ENCODE peak calls at places on chromosomes 2 and 18, in six cellular contexts. K is adrenal gland, O is K562, M is A549, I is osteoblast, Z is PC-9. T is an unnamed sample.

GRCh38 chr2:20755132-20755800 is 67.6 kb downstream of the LDAH start:
- DNase-seq in K (no peak), O (no peak), M (no peak), I (no peak), Z (no peak), T (no peak)

GRCh38 chr2:84640386-84640785 is 124.1 kb downstream of the DNAH6 start:
- DNase-seq in K (no peak), O (no peak), M (no peak), I (no peak), Z (no peak), T (no peak)

GRCh38 chr2:143429932-143430331 is 300.7 kb downstream of the ARHGAP15 start:
- DNase-seq in K (no peak), O (no peak), M (no peak), I (no peak), Z (no peak), T (no peak)

GRCh38 chr2:239735829-239736357 is 289.2 kb downstream of the NDUFA10 start:
- DNase-seq in K (no peak), O (no peak), M (no peak), I (peak; percentile 70), Z (no peak), T (no peak)

GRCh38 chr2:8534729-8535397 is 147.0 kb upstream of the ID2 start:
- DNase-seq in K (peak; percentile 80), O (peak; percentile 31), M (no peak), I (peak; percentile 81), Z (no peak), T (peak; percentile 60)

GRCh38 chr2:165634855-165635254 is 159.2 kb downstream of the GALNT3 start:
- DNase-seq in K (peak; percentile 22), O (no peak), M (no peak), I (no peak), Z (no peak), T (no peak)

GRCh38 chr2:240189686-240190085 is 49.2 kb upstream of the OTOS start:
- DNase-seq in K (no peak), O (no peak), M (no peak), I (no peak), Z (no peak), T (no peak)

GRCh38 chr2:145752091-145752806 is 1232.3 kb upstream of the ZEB2 start:
- DNase-seq in K (peak; percentile 23), O (peak; percentile 38), M (peak; percentile 3), I (no peak), Z (peak; percentile 41), T (no peak)

GRCh38 chr2:179443175-179443574 is 178.5 kb upstream of the SESTD1 start:
- DNase-seq in K (no peak), O (no peak), M (no peak), I (peak; percentile 38), Z (no peak), T (no peak)

GRCh38 chr18:2304378-2305175 is 266.7 kb downstream of the METTL4 start:
- DNase-seq in K (no peak), O (no peak), M (no peak), I (no peak), Z (peak; percentile 29), T (no peak)

GRCh38 chr2:71861186-71862160 is 286.2 kb downstream of the CYP26B1 start:
- DNase-seq in K (no peak), O (no peak), M (no peak), I (no peak), Z (no peak), T (no peak)

GRCh38 chr2:145137211-145137610 is 617.3 kb upstream of the ZEB2 start:
- DNase-seq in K (no peak), O (no peak), M (no peak), I (no peak), Z (no peak), T (no peak)

GRCh38 chr2:85401844-85402243 is 8.3 kb downstream of the CAPG start:
- DNase-seq in K (no peak), O (no peak), M (no peak), I (peak; percentile 32), Z (no peak), T (no peak)

GRCh38 chr2:136214284-136214683 is 96.3 kb upstream of the CXCR4 start:
- DNase-seq in K (peak; percentile 68), O (no peak), M (no peak), I (no peak), Z (no peak), T (no peak)

GRCh38 chr2:136213836-136214235 is 95.9 kb upstream of the CXCR4 start:
- DNase-seq in K (no peak), O (no peak), M (no peak), I (no peak), Z (no peak), T (no peak)

GRCh38 chr2:136210822-136211221 is 92.9 kb upstream of the CXCR4 start:
- DNase-seq in K (no peak), O (no peak), M (no peak), I (no peak), Z (no peak), T (no peak)

GRCh38 chr2:136211671-136212070 is 93.7 kb upstream of the CXCR4 start:
- DNase-seq in K (no peak), O (no peak), M (no peak), I (no peak), Z (no peak), T (no peak)

DNA sequence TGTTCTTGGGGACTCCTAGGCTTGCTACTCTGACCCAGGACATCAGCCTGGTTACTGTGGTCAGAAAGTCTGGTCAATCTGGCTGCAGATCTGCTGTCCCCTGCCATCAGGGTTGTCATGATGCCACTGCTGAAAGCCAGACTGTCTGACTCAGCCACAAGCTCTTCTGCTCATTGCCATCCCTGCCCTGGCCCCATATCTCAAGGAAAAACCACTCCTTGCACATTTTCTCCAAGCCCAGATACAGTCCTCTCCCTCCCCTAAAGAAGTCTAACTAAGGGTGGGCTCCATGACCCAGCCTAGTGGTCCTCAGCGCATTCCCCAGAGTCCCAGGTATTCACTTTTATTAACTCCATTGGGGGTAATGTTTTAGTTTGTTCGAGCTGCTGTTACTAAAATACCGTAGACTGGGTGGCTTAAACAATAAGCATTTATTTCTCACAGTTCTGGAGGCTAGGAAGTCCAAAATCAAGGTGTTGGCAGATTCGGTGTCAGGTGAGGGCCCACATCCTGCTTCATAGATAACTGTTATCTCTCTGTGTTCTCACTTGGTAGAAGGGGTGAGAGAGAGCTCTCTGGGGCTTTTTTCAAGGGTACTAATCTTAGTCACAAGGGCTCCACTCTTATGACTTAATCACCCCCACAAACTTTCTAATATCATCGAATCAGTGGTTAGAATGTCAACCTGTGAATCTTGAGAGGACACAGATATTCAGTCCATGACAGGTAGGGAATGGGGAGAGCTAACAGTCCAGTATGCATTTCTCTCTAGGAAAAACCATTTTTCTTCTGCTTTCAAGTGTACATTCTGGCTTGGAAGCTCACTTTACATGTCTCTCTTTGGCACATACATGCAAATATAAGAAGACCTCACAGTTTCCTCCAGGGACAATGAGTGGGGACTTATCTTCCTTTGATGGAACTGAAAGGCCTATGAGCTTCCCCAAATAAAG is 94.8 kb upstream of the CXCR4 start:
- DNase-seq in K (no peak), O (no peak), M (no peak), I (no peak), Z (no peak), T (no peak)
- H3K4me1 ChIP-seq in K (peaks cover 24% of the 10 kb centered on the region), O (no peaks in the 10 kb centered on the region), M (no peaks in the 10 kb centered on the region), I (no peaks in the 10 kb centered on the region), Z (peaks cover 42% of the 10 kb centered on the region), T (no peaks in the 10 kb centered on the region)

GRCh38 chr18:63844254-63844653 is 43.3 kb upstream of the SERPINB2 start:
- DNase-seq in K (no peak), O (no peak), M (no peak), I (peak; percentile 35), Z (no peak), T (no peak)
- TF ChIP-seq CTCF in K (no peak), O (no peak), M (peak; percentile 43), I (peak; percentile 61), Z (peak; percentile 70), T (no peak)

GRCh38 chr2:173982918-173983317 is 17.7 kb upstream of the SP3 start:
- DNase-seq in K (no peak), O (no peak), M (no peak), I (no peak), Z (peak; percentile 40), T (no peak)
- H3K27ac ChIP-seq in K (no peak overlapping the region), O (no peak overlapping the region), M (peak overlapping the region; percentile 52), I (peak overlapping the region; percentile 49), Z (no peak overlapping the region), T (no peak overlapping the region)

GRCh38 chr18:11055721-11056120 is 93.6 kb downstream of the PIEZO2 start:
- DNase-seq in K (no peak), O (no peak), M (no peak), I (no peak), Z (no peak), T (no peak)
- H3K4me1 ChIP-seq in K (no peaks in the 10 kb centered on the region), O (no peaks in the 10 kb centered on the region), M (peaks cover 3% of the 10 kb centered on the region), I (no peaks in the 10 kb centered on the region), Z (no peaks in the 10 kb centered on the region), T (no peaks in the 10 kb centered on the region)

DNA sequence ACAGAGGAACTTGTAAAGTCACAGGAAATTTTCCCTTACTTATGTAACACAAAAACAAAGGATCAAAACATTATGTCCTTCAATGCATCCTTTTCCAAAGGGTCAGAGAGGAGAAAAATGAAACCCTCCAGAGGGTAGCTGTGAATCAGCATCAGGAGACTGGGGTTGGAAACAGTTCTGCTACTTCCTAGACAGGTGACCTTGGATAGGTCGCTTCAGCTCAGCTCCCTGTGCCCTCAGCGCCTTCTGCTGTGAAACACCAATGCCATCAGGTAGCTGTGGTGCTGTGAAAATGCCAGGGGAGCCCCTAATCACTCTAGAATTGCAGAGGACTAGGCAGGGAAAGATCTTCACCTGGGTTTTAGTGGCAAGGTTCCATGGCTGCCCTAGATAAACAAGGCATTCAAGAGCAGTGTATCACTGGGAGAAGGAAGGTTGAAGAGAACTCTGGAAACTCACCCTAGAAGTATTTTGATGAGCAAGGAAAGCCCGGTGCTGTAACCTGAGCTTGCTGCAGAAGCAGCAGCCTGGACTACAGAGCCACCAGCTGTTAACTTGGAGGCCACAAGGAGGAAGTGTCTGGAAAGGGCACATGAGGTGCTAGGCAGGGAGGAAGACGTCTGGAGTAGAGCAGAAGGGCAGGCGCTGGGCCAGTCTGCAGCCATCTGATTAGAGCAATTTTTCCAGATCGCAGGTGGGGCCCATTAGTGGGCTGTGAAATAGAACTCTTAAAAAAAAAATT is 100.7 kb upstream of the MCFD2 start:
- DNase-seq in K (peak; percentile 71), O (peak; percentile 37), M (peak; percentile 84), I (peak; percentile 98), Z (peak; percentile 87), T (peak; percentile 93)
- TF ChIP-seq CTCF in K (peak; percentile 32), O (no peak), M (no peak), I (peak; percentile 32), Z (peak; percentile 31), T (no peak)

GRCh38 chr18:57802166-57802868 is 798 bp downstream of the ATP8B1 start:
- DNase-seq in K (no peak), O (no peak), M (no peak), I (peak; percentile 62), Z (no peak), T (no peak)
- H3K27ac ChIP-seq in K (peak overlapping the region; percentile 87), O (no peak overlapping the region), M (peak overlapping the region; percentile 88), I (peak overlapping the region; percentile 79), Z (peak overlapping the region; percentile 69), T (peak overlapping the region; percentile 85)

GRCh38 chr2:230914886-230915285 is 10.2 kb downstream of the GPR55 start:
- DNase-seq in K (no peak), O (no peak), M (no peak), I (no peak), Z (no peak), T (peak; percentile 4)
- H3K4me1 ChIP-seq in K (no peaks in the 10 kb centered on the region), O (no peaks in the 10 kb centered on the region), M (no peaks in the 10 kb centered on the region), I (no peaks in the 10 kb centered on the region), Z (no peaks in the 10 kb centered on the region), T (no peaks in the 10 kb centered on the region)

T was measured in gastrocnemius medialis.